ENCODE peak calls at places on chromosomes 11 and 22, in ten cellular contexts. One of them, this sample, is unnamed.

GRCh38 chr11:33263549-33263948 is 6.4 kb downstream of the HIPK3 start:
- DNase-seq in astrocyte of the cerebellum: no peak
- DNase-seq in OCI-LY7: no peak
- DNase-seq in uterus: no peak
- DNase-seq in CD8-positive, alpha-beta T cell: no peak
- DNase-seq in kidney epithelial cell: no peak
- DNase-seq in upper lobe of right lung: no peak
- DNase-seq in retinal pigment epithelial cell: no peak
- DNase-seq in AG10803: no peak
- DNase-seq in coronary artery: no peak
- DNase-seq in this sample: no peak

GRCh38 chr11:127126956-127127355 is 126.4 kb upstream of the KIRREL3 start:
- DNase-seq in astrocyte of the cerebellum: no peak
- DNase-seq in OCI-LY7: no peak
- DNase-seq in uterus: no peak
- DNase-seq in CD8-positive, alpha-beta T cell: no peak
- DNase-seq in kidney epithelial cell: no peak
- DNase-seq in upper lobe of right lung: no peak
- DNase-seq in retinal pigment epithelial cell: no peak
- DNase-seq in AG10803: no peak
- DNase-seq in coronary artery: no peak
- DNase-seq in this sample: no peak

GRCh38 chr22:41757507-41757906 is 43.0 kb upstream of the CCDC134 start:
- DNase-seq in astrocyte of the cerebellum: no peak
- DNase-seq in OCI-LY7: no peak
- DNase-seq in uterus: no peak
- DNase-seq in CD8-positive, alpha-beta T cell: no peak
- DNase-seq in kidney epithelial cell: no peak
- DNase-seq in upper lobe of right lung: no peak
- DNase-seq in retinal pigment epithelial cell: no peak
- DNase-seq in AG10803: no peak
- DNase-seq in coronary artery: no peak
- DNase-seq in this sample: no peak

GRCh38 chr11:95853862-95854261 is 63.6 kb downstream of the CEP57 start:
- DNase-seq in astrocyte of the cerebellum: no peak
- DNase-seq in OCI-LY7: no peak
- DNase-seq in uterus: no peak
- DNase-seq in CD8-positive, alpha-beta T cell: no peak
- DNase-seq in kidney epithelial cell: no peak
- DNase-seq in upper lobe of right lung: no peak
- DNase-seq in retinal pigment epithelial cell: no peak
- DNase-seq in AG10803: no peak
- DNase-seq in coronary artery: no peak
- DNase-seq in this sample: no peak

GRCh38 chr11:71209656-71210055 is 42.7 kb downstream of the SHANK2 start:
- DNase-seq in astrocyte of the cerebellum: no peak
- DNase-seq in OCI-LY7: no peak
- DNase-seq in uterus: no peak
- DNase-seq in CD8-positive, alpha-beta T cell: no peak
- DNase-seq in kidney epithelial cell: no peak
- DNase-seq in upper lobe of right lung: peak
- DNase-seq in retinal pigment epithelial cell: no peak
- DNase-seq in AG10803: no peak
- DNase-seq in coronary artery: no peak
- DNase-seq in this sample: peak

GRCh38 chr11:128862421-128862820 is 4.7 kb downstream of the KCNJ1 start:
- DNase-seq in astrocyte of the cerebellum: no peak
- DNase-seq in OCI-LY7: no peak
- DNase-seq in uterus: no peak
- DNase-seq in CD8-positive, alpha-beta T cell: no peak
- DNase-seq in kidney epithelial cell: no peak
- DNase-seq in upper lobe of right lung: no peak
- DNase-seq in retinal pigment epithelial cell: no peak
- DNase-seq in AG10803: no peak
- DNase-seq in coronary artery: no peak
- DNase-seq in this sample: no peak

GRCh38 chr11:71247551-71248250 is 4.7 kb downstream of the SHANK2 start:
- DNase-seq in astrocyte of the cerebellum: no peak
- DNase-seq in OCI-LY7: no peak
- DNase-seq in uterus: no peak
- DNase-seq in CD8-positive, alpha-beta T cell: no peak
- DNase-seq in kidney epithelial cell: no peak
- DNase-seq in upper lobe of right lung: peak
- DNase-seq in retinal pigment epithelial cell: no peak
- DNase-seq in AG10803: no peak
- DNase-seq in coronary artery: peak
- DNase-seq in this sample: peak

GRCh38 chr11:71548716-71549151 is 514 bp downstream of the KRTAP5-9 start:
- DNase-seq in astrocyte of the cerebellum: no peak
- DNase-seq in OCI-LY7: no peak
- DNase-seq in uterus: no peak
- DNase-seq in CD8-positive, alpha-beta T cell: no peak
- DNase-seq in kidney epithelial cell: no peak
- DNase-seq in upper lobe of right lung: no peak
- DNase-seq in retinal pigment epithelial cell: no peak
- DNase-seq in AG10803: no peak
- DNase-seq in coronary artery: no peak
- DNase-seq in this sample: no peak

GRCh38 chr11:109015283-109015682 is 350.4 kb downstream of the DDX10 start:
- DNase-seq in astrocyte of the cerebellum: peak
- DNase-seq in OCI-LY7: no peak
- DNase-seq in uterus: no peak
- DNase-seq in CD8-positive, alpha-beta T cell: no peak
- DNase-seq in kidney epithelial cell: peak
- DNase-seq in upper lobe of right lung: no peak
- DNase-seq in retinal pigment epithelial cell: no peak
- DNase-seq in AG10803: peak
- DNase-seq in coronary artery: no peak
- DNase-seq in this sample: no peak

GRCh38 chr22:47231759-47232158 is 469.3 kb downstream of the TBC1D22A start:
- DNase-seq in astrocyte of the cerebellum: no peak
- DNase-seq in OCI-LY7: no peak
- DNase-seq in uterus: no peak
- DNase-seq in CD8-positive, alpha-beta T cell: no peak
- DNase-seq in kidney epithelial cell: no peak
- DNase-seq in upper lobe of right lung: no peak
- DNase-seq in retinal pigment epithelial cell: no peak
- DNase-seq in AG10803: no peak
- DNase-seq in coronary artery: no peak
- DNase-seq in this sample: no peak

GRCh38 chr11:60847281-60847680 is 5.4 kb downstream of the CCDC86 start:
- DNase-seq in astrocyte of the cerebellum: peak
- DNase-seq in OCI-LY7: no peak
- DNase-seq in uterus: no peak
- DNase-seq in CD8-positive, alpha-beta T cell: no peak
- DNase-seq in kidney epithelial cell: no peak
- DNase-seq in upper lobe of right lung: no peak
- DNase-seq in retinal pigment epithelial cell: no peak
- DNase-seq in AG10803: no peak
- DNase-seq in coronary artery: no peak
- DNase-seq in this sample: no peak

GRCh38 chr22:24093855-24094254 is 82.8 kb downstream of the CABIN1 start:
- DNase-seq in astrocyte of the cerebellum: no peak
- DNase-seq in OCI-LY7: no peak
- DNase-seq in uterus: no peak
- DNase-seq in CD8-positive, alpha-beta T cell: no peak
- DNase-seq in kidney epithelial cell: no peak
- DNase-seq in upper lobe of right lung: peak
- DNase-seq in retinal pigment epithelial cell: no peak
- DNase-seq in AG10803: no peak
- DNase-seq in coronary artery: peak
- DNase-seq in this sample: peak

DNA sequence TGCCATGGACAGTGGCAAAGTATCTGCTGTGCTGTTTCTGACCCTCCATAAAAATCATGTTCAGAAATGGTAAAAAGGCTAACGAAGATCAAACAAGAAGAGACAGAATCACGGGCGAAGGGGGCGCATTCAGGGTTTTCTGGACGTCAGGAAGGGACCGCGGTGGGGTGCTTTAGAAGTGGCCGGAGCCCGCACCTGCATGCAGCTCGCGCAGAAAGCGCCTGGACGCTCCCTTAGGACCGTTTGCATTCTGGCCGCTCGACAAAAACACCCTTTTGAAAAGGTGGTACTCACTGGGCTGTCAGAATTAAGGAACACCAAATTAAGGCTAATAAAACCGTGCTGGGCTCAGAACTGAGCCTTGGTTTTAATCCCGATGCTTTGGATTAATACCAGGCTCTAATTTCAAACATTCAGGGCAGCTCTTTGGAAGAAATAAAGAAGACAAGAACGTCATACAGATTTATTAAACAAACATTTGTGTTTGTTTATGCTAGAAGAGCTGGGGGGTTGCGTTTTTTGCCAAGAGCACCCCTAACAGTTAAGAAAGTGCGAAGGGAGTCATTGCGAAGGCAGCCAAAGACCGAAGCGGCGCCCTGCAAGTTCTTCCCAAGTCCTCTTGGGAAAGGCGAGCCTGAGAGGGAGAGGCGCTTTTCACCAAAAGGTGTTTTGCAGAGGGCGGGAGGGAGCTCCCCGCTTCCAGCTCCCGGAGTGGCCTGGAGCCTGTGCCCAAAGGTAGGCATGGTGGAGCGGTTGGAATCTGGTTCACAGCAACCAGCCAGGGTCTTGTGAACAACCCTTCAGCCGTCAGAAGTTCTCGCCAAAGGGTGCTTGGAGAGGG is 47.7 kb upstream of the DBX1 start:
- DNase-seq in astrocyte of the cerebellum: no peak
- DNase-seq in OCI-LY7: no peak
- DNase-seq in uterus: no peak
- DNase-seq in CD8-positive, alpha-beta T cell: no peak
- DNase-seq in kidney epithelial cell: no peak
- DNase-seq in upper lobe of right lung: peak
- DNase-seq in retinal pigment epithelial cell: no peak
- DNase-seq in AG10803: no peak
- DNase-seq in coronary artery: no peak
- DNase-seq in this sample: no peak
- H3K4me3 ChIP-seq in astrocyte of the cerebellum: no peak
- H3K4me3 ChIP-seq in OCI-LY7: no peak
- H3K4me3 ChIP-seq in uterus: no peak
- H3K4me3 ChIP-seq in CD8-positive, alpha-beta T cell: no peak
- H3K4me3 ChIP-seq in kidney epithelial cell: no peak
- H3K4me3 ChIP-seq in upper lobe of right lung: no peak
- H3K4me3 ChIP-seq in retinal pigment epithelial cell: no peak
- H3K4me3 ChIP-seq in AG10803: no peak
- H3K4me3 ChIP-seq in coronary artery: no peak
- H3K4me3 ChIP-seq in this sample: no peak

DNA sequence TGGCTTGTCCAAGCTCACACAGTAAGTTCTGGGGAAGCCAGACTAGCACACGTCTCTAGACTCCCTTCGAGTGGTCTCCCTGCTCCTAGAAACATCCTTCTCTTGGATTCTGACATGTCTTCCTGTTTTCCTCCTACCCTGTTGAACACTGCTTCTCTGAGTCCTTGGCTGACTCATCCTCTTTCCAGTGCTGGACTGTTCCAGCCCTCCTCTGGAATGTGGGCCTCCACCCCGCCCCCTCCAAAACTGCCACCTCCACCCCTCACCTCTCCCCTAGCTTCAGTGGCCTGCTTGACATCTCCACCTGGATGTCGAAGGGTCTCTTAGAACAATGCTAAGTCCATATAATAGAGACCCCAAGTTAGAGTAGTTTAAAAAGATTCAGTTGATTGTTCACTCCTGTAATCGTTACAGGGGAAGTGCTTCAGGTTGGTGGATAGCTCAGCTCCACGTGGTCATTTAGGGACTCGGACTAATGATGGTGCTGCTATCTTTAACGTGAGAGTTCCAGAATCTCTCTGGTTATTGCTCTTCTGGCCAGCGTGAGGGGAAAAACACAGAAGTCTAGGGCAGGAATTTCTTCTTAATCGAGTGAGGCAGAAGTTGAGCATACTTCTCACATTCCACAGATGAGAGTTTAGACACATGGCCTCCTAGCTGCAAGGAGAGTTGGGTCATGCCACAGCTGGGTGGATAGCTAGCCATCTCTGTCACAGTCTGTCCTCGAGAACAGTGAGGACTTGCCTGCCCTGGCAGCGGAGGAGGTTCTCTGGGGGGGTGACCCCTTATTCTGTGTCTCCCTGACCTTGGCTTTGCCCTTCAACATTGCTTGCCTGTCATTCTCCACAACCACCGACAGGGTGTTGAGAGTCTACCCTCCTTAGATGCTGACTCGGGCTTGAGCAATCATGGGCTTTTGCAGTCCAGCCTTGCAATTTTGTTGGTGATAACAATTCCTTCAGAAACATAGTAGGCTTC is 4.7 kb upstream of the C11orf96 start:
- DNase-seq in astrocyte of the cerebellum: no peak
- DNase-seq in OCI-LY7: no peak
- DNase-seq in uterus: no peak
- DNase-seq in CD8-positive, alpha-beta T cell: no peak
- DNase-seq in kidney epithelial cell: no peak
- DNase-seq in upper lobe of right lung: no peak
- DNase-seq in retinal pigment epithelial cell: no peak
- DNase-seq in AG10803: peak
- DNase-seq in coronary artery: no peak
- DNase-seq in this sample: no peak
- TF ChIP-seq CTCF in astrocyte of the cerebellum: no peak
- TF ChIP-seq CTCF in OCI-LY7: no peak
- TF ChIP-seq CTCF in uterus: no peak
- TF ChIP-seq CTCF in CD8-positive, alpha-beta T cell: no peak
- TF ChIP-seq CTCF in kidney epithelial cell: no peak
- TF ChIP-seq CTCF in upper lobe of right lung: peak
- TF ChIP-seq CTCF in retinal pigment epithelial cell: no peak
- TF ChIP-seq CTCF in AG10803: peak
- TF ChIP-seq CTCF in coronary artery: no peak
- TF ChIP-seq CTCF in this sample: peak

GRCh38 chr11:1300121-1300520 is 9.3 kb downstream of the TOLLIP start:
- DNase-seq in astrocyte of the cerebellum: no peak
- DNase-seq in OCI-LY7: no peak
- DNase-seq in uterus: no peak
- DNase-seq in CD8-positive, alpha-beta T cell: no peak
- DNase-seq in kidney epithelial cell: no peak
- DNase-seq in upper lobe of right lung: no peak
- DNase-seq in retinal pigment epithelial cell: no peak
- DNase-seq in AG10803: no peak
- DNase-seq in coronary artery: no peak
- DNase-seq in this sample: no peak
- H3K4me3 ChIP-seq in astrocyte of the cerebellum: no peak
- H3K4me3 ChIP-seq in OCI-LY7: no peak
- H3K4me3 ChIP-seq in uterus: no peak
- H3K4me3 ChIP-seq in CD8-positive, alpha-beta T cell: no peak
- H3K4me3 ChIP-seq in kidney epithelial cell: no peak
- H3K4me3 ChIP-seq in upper lobe of right lung: no peak
- H3K4me3 ChIP-seq in retinal pigment epithelial cell: no peak
- H3K4me3 ChIP-seq in AG10803: no peak
- H3K4me3 ChIP-seq in coronary artery: no peak
- H3K4me3 ChIP-seq in this sample: no peak

DNA sequence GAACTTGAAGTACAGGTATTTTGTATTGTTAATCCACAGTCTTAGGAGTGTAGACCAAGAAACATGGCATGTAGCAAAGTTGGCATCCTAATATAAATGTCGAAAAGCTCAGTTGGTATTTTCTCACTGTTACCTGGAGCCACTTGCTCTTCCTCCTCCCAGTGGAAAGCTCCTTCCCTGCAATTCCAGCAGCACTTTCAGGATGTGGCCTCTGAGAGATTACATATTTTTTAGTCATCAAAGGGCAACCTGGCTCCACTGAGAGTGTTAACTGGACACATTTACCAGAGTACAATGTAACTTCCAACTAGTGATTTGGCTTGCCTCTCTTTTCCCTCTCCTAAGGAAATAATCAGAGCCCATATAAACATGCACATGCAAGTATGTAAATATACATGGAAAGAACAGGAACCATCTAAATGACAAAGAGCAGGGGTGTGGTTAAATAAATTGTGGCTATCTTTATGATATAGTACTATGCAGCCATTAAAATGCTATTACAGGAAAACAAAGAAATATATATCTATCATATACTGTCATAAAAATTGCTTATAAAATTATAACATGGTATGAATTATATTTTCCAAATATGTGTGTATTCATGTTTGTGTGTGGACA is 14.2 kb upstream of the EED start:
- DNase-seq in astrocyte of the cerebellum: no peak
- DNase-seq in OCI-LY7: no peak
- DNase-seq in uterus: no peak
- DNase-seq in CD8-positive, alpha-beta T cell: no peak
- DNase-seq in kidney epithelial cell: no peak
- DNase-seq in upper lobe of right lung: no peak
- DNase-seq in retinal pigment epithelial cell: no peak
- DNase-seq in AG10803: no peak
- DNase-seq in coronary artery: no peak
- DNase-seq in this sample: no peak
- TF ChIP-seq CTCF in astrocyte of the cerebellum: no peak
- TF ChIP-seq CTCF in OCI-LY7: no peak
- TF ChIP-seq CTCF in uterus: no peak
- TF ChIP-seq CTCF in CD8-positive, alpha-beta T cell: no peak
- TF ChIP-seq CTCF in kidney epithelial cell: no peak
- TF ChIP-seq CTCF in upper lobe of right lung: no peak
- TF ChIP-seq CTCF in retinal pigment epithelial cell: peak
- TF ChIP-seq CTCF in AG10803: peak
- TF ChIP-seq CTCF in coronary artery: no peak
- TF ChIP-seq CTCF in this sample: no peak

This sample was measured in spleen.